ENCODE peak calls at places on chromosomes 12 and 14, in four cellular contexts. R is nephron progenitor cell, Z is LoVo, A is SK-MEL-5. O is an unnamed sample.

GRCh38 chr14:65303185-65303901 is 109.2 kb upstream of the FUT8 start:
- DNase-seq in R (no peak), Z (peak), A (no peak), O (no peak)

GRCh38 chr12:92556622-92557421 is 146.0 kb upstream of the PLEKHG7 start:
- DNase-seq in R (no peak), Z (no peak), A (no peak), O (no peak)

GRCh38 chr14:50233335-50234250 is 2.2 kb upstream of the SOS2 start:
- DNase-seq in R (no peak), Z (no peak), A (no peak), O (no peak)

GRCh38 chr14:50000215-50001145 is 107.6 kb downstream of the ARF6 start:
- DNase-seq in R (peak), Z (peak), A (peak), O (peak)

GRCh38 chr12:80556566-80556965 is 112.5 kb downstream of the PTPRQ start:
- DNase-seq in R (no peak), Z (no peak), A (no peak), O (no peak)

GRCh38 chr14:92456215-92457017 is 57.2 kb upstream of the RIN3 start:
- DNase-seq in R (peak), Z (peak), A (peak), O (peak)

GRCh38 chr12:116959845-116960514 is 49.2 kb downstream of the FBXW8 start:
- DNase-seq in R (no peak), Z (no peak), A (no peak), O (no peak)

GRCh38 chr14:104573930-104574329 is 5.6 kb upstream of the C14orf180 start:
- DNase-seq in R (no peak), Z (no peak), A (no peak), O (no peak)

GRCh38 chr14:83706555-83706954 is 1823.4 kb upstream of the FLRT2 start:
- DNase-seq in R (no peak), Z (no peak), A (no peak), O (no peak)

GRCh38 chr12:63052696-63053095 is 98.3 kb downstream of the AVPR1A start:
- DNase-seq in R (no peak), Z (no peak), A (no peak), O (no peak)

GRCh38 chr12:91704446-91704845 is 441.2 kb downstream of the BTG1 start:
- DNase-seq in R (no peak), Z (no peak), A (no peak), O (no peak)

GRCh38 chr12:14845350-14845750 is 2.0 kb upstream of the ART4 start:
- DNase-seq in R (peak), Z (peak), A (peak), O (peak)

GRCh38 chr14:101473795-101474562 is 87.3 kb upstream of the DIO3 start:
- DNase-seq in R (no peak), Z (no peak), A (no peak), O (no peak)

GRCh38 chr14:29348504-29348903 is 579.1 kb downstream of the PRKD1 start:
- DNase-seq in R (no peak), Z (no peak), A (no peak), O (no peak)

GRCh38 chr14:34436118-34436905 is 25.7 kb downstream of the SPTSSA start:
- DNase-seq in R (no peak), Z (peak), A (no peak), O (no peak)

GRCh38 chr14:77027538-77028383 is 747 bp downstream of the IRF2BPL start:
- DNase-seq in R (peak), Z (peak), A (peak), O (no peak)

GRCh38 chr14:64040044-64040443 is 187.2 kb downstream of the SYNE2 start:
- DNase-seq in R (no peak), Z (no peak), A (peak), O (no peak)

GRCh38 chr14:70934084-70934483 is 26.8 kb downstream of the PCNX1 start:
- DNase-seq in R (no peak), Z (no peak), A (no peak), O (no peak)

GRCh38 chr12:11209098-11209497 is 22.4 kb upstream of the TAS2R42 start:
- DNase-seq in R (no peak), Z (no peak), A (peak), O (no peak)

GRCh38 chr14:100192250-100192671 is 32.8 kb upstream of the DEGS2 start:
- DNase-seq in R (no peak), Z (no peak), A (peak), O (peak)

GRCh38 chr12:34210183-34210582 is 187.9 kb downstream of the ALG10 start:
- DNase-seq in R (no peak), Z (no peak), A (no peak), O (no peak)

GRCh38 chr12:93366427-93366826 is 11.3 kb upstream of the NUDT4 start:
- DNase-seq in R (no peak), Z (no peak), A (no peak), O (no peak)

GRCh38 chr14:95290769-95291440 is 28.8 kb downstream of the CLMN start:
- DNase-seq in R (no peak), Z (peak), A (no peak), O (no peak)

GRCh38 chr14:97791072-97791471 is 993.9 kb downstream of the VRK1 start:
- DNase-seq in R (no peak), Z (no peak), A (no peak), O (no peak)

GRCh38 chr14:104768437-104769323 is 15.7 kb downstream of the SIVA1 start:
- DNase-seq in R (peak), Z (peak), A (peak), O (peak)

GRCh38 chr14:23623962-23624361 is 12.2 kb upstream of the DHRS2 start:
- DNase-seq in R (no peak), Z (no peak), A (no peak), O (no peak)

GRCh38 chr14:58824796-58825195 is 187.0 kb downstream of the DACT1 start:
- DNase-seq in R (no peak), Z (no peak), A (no peak), O (no peak)

GRCh38 chr14:74571901-74572828 is 39.9 kb downstream of the LTBP2 start:
- DNase-seq in R (peak), Z (peak), A (peak), O (peak)

GRCh38 chr12:19428261-19428660 is 11.0 kb upstream of the AEBP2 start:
- DNase-seq in R (no peak), Z (no peak), A (no peak), O (no peak)

O was measured in foreskin melanocyte.